ENCODE peak calls at places on chromosomes 1 and 21, in four cellular contexts. D is breast epithelium, V is mucosa of descending colon, T is omental fat pad. S is an unnamed sample.

GRCh38 chr1:191690931-191691330 is 467.3 kb upstream of the RGS18 start:
- DNase-seq in D (no peak), V (no peak), T (no peak), S (no peak)

GRCh38 chr1:168833801-168834224 is 104.8 kb upstream of the DPT start:
- DNase-seq in D (no peak), V (no peak), T (no peak), S (no peak)

GRCh38 chr1:1429671-1430073 is 5.8 kb upstream of the VWA1 start:
- DNase-seq in D (no peak), V (no peak), T (no peak), S (no peak)

GRCh38 chr1:229552732-229553131 is 5.8 kb downstream of the ABCB10 start:
- DNase-seq in D (no peak), V (no peak), T (no peak), S (no peak)

GRCh38 chr1:17653728-17654351 is 101.3 kb upstream of the ACTL8 start:
- DNase-seq in D (no peak), V (peak; percentile 33), T (no peak), S (peak; percentile 31)

GRCh38 chr1:185158806-185159205 is 1.8 kb downstream of the SWT1 start:
- DNase-seq in D (no peak), V (peak; percentile 15), T (no peak), S (no peak)

GRCh38 chr1:77416692-77417450 is 135.1 kb downstream of the AK5 start:
- DNase-seq in D (no peak), V (peak; percentile 18), T (no peak), S (no peak)

GRCh38 chr1:184387871-184388670 is 1.2 kb downstream of the C1orf21 start:
- DNase-seq in D (peak; percentile 40), V (peak; percentile 62), T (no peak), S (no peak)

GRCh38 chr1:87328121-87329050 is at the start of gene LMO4:
- DNase-seq in D (peak; percentile 98), V (peak; percentile 96), T (peak; percentile 76), S (peak; percentile 85)

GRCh38 chr1:27318596-27318995 is 3.4 kb upstream of the TMEM222 start:
- DNase-seq in D (no peak), V (no peak), T (no peak), S (no peak)

GRCh38 chr1:10901894-10902805 is 105.7 kb upstream of the CASZ1 start:
- DNase-seq in D (no peak), V (no peak), T (no peak), S (no peak)

GRCh38 chr1:193310569-193310968 is 124.2 kb upstream of the B3GALT2 start:
- DNase-seq in D (no peak), V (peak; percentile 66), T (no peak), S (no peak)

GRCh38 chr1:15206418-15207030 is 40.5 kb upstream of the FHAD1 start:
- DNase-seq in D (no peak), V (no peak), T (no peak), S (no peak)

GRCh38 chr1:27522860-27523665 is 33.1 kb upstream of the WASF2 start:
- DNase-seq in D (no peak), V (no peak), T (no peak), S (peak; percentile 19)

GRCh38 chr21:26977741-26978140 is 10.9 kb upstream of the ADAMTS5 start:
- DNase-seq in D (no peak), V (no peak), T (no peak), S (no peak)

GRCh38 chr1:85340427-85340826 is 64.0 kb upstream of the BCL10 start:
- DNase-seq in D (no peak), V (no peak), T (no peak), S (no peak)

GRCh38 chr1:228866498-228866897 is 131.2 kb downstream of the RHOU start:
- DNase-seq in D (no peak), V (no peak), T (no peak), S (no peak)

GRCh38 chr1:161200421-161200991 is 1.7 kb upstream of the ADAMTS4 start:
- DNase-seq in D (no peak), V (no peak), T (no peak), S (no peak)

GRCh38 chr1:227767401-227768396 is 32.5 kb downstream of the SNAP47 start:
- DNase-seq in D (no peak), V (no peak), T (no peak), S (no peak)

GRCh38 chr21:37642493-37642892 is 273.8 kb downstream of the KCNJ6 start:
- DNase-seq in D (no peak), V (peak; percentile 8), T (no peak), S (no peak)

GRCh38 chr1:234968470-234968869 is 160.2 kb downstream of the TOMM20 start:
- DNase-seq in D (no peak), V (no peak), T (no peak), S (no peak)

GRCh38 chr1:10857689-10858088 is 61.2 kb upstream of the CASZ1 start:
- DNase-seq in D (no peak), V (no peak), T (no peak), S (no peak)

GRCh38 chr1:95236784-95237575 is 3.0 kb downstream of the RWDD3 start:
- DNase-seq in D (no peak), V (no peak), T (no peak), S (no peak)

GRCh38 chr1:44289530-44289929 is 65.5 kb downstream of the ERI3 start:
- DNase-seq in D (no peak), V (peak; percentile 53), T (no peak), S (no peak)

GRCh38 chr1:4802024-4802423 is 147.6 kb downstream of the AJAP1 start:
- DNase-seq in D (no peak), V (no peak), T (no peak), S (no peak)

GRCh38 chr1:1358433-1359201 is at the start of gene MXRA8:
- DNase-seq in D (peak; percentile 69), V (peak; percentile 61), T (no peak), S (no peak)

DNA sequence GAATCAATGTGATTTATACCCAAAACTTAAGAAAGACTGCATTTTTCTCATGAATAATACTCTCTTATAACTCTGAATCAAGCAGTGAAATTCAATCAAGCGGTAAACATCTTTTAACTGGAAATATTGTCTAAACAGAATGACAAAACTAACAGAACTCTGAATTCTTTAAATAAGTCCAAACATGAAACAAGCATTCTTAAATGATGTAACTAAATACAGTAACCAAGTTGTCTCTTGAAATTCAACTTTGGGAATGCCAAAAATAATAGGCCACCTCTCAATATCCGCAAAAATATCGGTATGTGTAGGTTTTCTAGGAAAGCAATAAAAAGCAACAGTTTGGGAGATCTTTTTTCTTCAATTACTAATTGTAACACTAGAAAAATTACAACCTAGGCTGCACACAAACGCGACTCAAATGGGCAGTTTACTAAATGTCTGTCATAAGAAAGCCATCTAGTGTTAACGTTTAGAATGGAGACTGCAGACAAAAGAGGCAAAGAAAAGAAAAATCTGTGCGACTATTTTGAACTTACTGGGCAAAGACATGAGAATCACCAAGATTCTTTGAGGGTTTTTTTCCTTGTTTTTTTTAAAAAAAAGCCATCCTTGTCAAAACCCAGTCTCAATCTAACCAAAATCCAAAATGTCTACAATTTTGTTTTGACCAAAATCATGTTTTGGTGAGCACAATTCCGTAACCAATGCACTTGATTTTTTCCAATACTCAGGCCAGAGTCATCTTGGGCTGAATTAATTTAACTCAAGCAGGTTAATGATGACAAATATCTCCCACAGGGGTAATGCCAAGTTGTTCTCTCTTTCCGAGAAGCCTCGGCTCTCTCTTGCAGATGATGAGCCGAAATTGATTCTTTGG is 1.4 kb downstream of the SIPA1L2 start:
- DNase-seq in D (no peak), V (no peak), T (no peak), S (no peak)
- TF ChIP-seq CTCF in D (no peak), V (no peak), T (no peak), S (no peak)

GRCh38 chr1:20195464-20195780 is 9.1 kb upstream of the PLA2G2C start:
- DNase-seq in D (no peak), V (no peak), T (no peak), S (no peak)
- TF ChIP-seq CTCF in D (no peak), V (no peak), T (no peak), S (no peak)

GRCh38 chr1:244654284-244655038 is 1.5 kb downstream of the DESI2 start:
- DNase-seq in D (no peak), V (no peak), T (no peak), S (no peak)

GRCh38 chr1:244655186-244655585 is 2.3 kb downstream of the DESI2 start:
- DNase-seq in D (no peak), V (no peak), T (no peak), S (no peak)

GRCh38 chr1:244652699-244653438 is at the start of gene DESI2:
- DNase-seq in D (peak; percentile 99), V (peak; percentile 99), T (peak; percentile 96), S (peak; percentile 98)

GRCh38 chr1:244653439-244654283 is 735 bp downstream of the DESI2 start:
- DNase-seq in D (no peak), V (peak; percentile 22), T (no peak), S (no peak)

GRCh38 chr1:244651956-244652698 is 799 bp upstream of the DESI2 start:
- DNase-seq in D (no peak), V (no peak), T (no peak), S (no peak)
- TF ChIP-seq CTCF in D (no peak), V (no peak), T (no peak), S (no peak)

GRCh38 chr1:25692560-25692959 is 76.0 kb downstream of the MAN1C1 start:
- DNase-seq in D (no peak), V (no peak), T (no peak), S (no peak)
- TF ChIP-seq CTCF in D (no peak), V (no peak), T (no peak), S (no peak)

DNA sequence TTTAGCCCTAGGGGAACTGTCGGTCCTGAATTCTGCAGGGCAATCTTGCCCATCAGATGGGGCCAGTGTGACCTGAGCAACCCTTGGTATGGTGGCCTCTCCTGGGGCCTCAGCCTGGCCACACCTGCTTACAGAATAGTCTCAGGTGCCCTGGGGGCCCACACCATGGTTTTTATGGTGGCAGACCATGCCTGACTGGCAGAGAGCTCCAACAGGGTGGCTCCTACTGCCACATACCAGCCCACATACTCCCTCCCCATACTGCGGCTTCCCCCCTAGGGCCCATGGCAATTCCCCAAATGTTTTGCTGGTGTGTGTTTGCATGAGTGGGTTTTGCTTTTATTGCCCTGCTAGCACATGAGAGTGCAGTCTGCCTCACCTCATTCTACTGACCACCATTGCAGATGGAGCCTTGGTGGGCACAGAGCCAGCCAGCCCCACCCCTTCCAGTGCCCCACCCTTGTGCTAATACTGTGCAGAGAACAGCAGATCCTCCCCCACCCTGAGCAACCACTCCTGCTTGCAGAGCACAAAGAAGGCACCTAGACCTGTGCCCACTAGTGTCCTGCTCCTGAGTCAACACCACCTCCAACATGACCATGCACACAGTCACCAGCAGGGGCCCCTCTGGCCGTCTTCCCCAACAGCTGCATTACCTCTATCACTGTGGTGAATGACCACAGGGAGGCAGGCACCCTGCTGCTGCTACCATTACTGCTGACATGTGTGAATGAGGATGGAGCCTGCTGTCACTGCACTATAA is 86.8 kb downstream of the GDAP2 start:
- DNase-seq in D (no peak), V (no peak), T (no peak), S (no peak)
- TF ChIP-seq CTCF in D (no peak), V (no peak), T (no peak), S (no peak)